ENCODE peak calls at places on chromosome 4, in four cellular contexts. M is left ventricle myocardium inferior, L is right cardiac atrium, H is mucosa of descending colon. J is an unnamed sample. For H3K9me3, the result is how much of the 10 kb centered on the place peaks cover.

GRCh38 chr4:17273047-17273446 is 238.8 kb downstream of the QDPR start:
- DNase-seq in M (no peak), L (no peak), H (no peak), J (no peak)

GRCh38 chr4:144648042-144648441 is 2.1 kb downstream of the HHIP start:
- DNase-seq in M (no peak), L (no peak), H (no peak), J (no peak)

GRCh38 chr4:150215601-150216000 is 137.4 kb downstream of the DCLK2 start:
- DNase-seq in M (no peak), L (no peak), H (no peak), J (no peak)

GRCh38 chr4:91436556-91436955 is 867.2 kb upstream of the GRID2 start:
- DNase-seq in M (no peak), L (no peak), H (no peak), J (no peak)

GRCh38 chr4:137694138-137694537 is 161.8 kb upstream of the PCDH18 start:
- DNase-seq in M (peak), L (peak), H (no peak), J (peak)

GRCh38 chr4:110287130-110287529 is 88.7 kb upstream of the ELOVL6 start:
- DNase-seq in M (no peak), L (no peak), H (no peak), J (no peak)

GRCh38 chr4:19167321-19167720 is 1084.4 kb upstream of the SLIT2 start:
- DNase-seq in M (no peak), L (no peak), H (no peak), J (no peak)

GRCh38 chr4:180657881-180658280 is 1585.3 kb upstream of the TENM3 start:
- DNase-seq in M (no peak), L (no peak), H (no peak), J (no peak)

GRCh38 chr4:161936625-161937133 is 227.1 kb downstream of the FSTL5 start:
- DNase-seq in M (no peak), L (no peak), H (no peak), J (no peak)

GRCh38 chr4:70624226-70624793 is 4.2 kb upstream of the ENAM start:
- DNase-seq in M (no peak), L (no peak), H (no peak), J (no peak)

GRCh38 chr4:72714482-72715279 is 145.7 kb upstream of the ADAMTS3 start:
- DNase-seq in M (no peak), L (no peak), H (no peak), J (no peak)

GRCh38 chr4:156915216-156915615 is 56.4 kb downstream of the PDGFC start:
- DNase-seq in M (no peak), L (no peak), H (peak), J (no peak)

GRCh38 chr4:2341261-2341841 is 77.1 kb downstream of the ZFYVE28 start:
- DNase-seq in M (no peak), L (no peak), H (no peak), J (no peak)

GRCh38 chr4:145680902-145681301 is 956 bp downstream of the C4orf51 start:
- DNase-seq in M (no peak), L (no peak), H (no peak), J (no peak)

GRCh38 chr4:182955411-182955810 is 38.2 kb upstream of the DCTD start:
- DNase-seq in M (no peak), L (no peak), H (no peak), J (no peak)

GRCh38 chr4:108622828-108623227 is 2.5 kb downstream of the RPL34 start:
- DNase-seq in M (no peak), L (no peak), H (no peak), J (no peak)

GRCh38 chr4:141858437-141858836 is 222.1 kb downstream of the IL15 start:
- DNase-seq in M (no peak), L (no peak), H (no peak), J (no peak)

GRCh38 chr4:126947536-126947935 is 685.2 kb upstream of the INTU start:
- DNase-seq in M (no peak), L (no peak), H (no peak), J (no peak)

GRCh38 chr4:85474818-85475630 is at the start of gene ARHGAP24:
- DNase-seq in M (peak), L (peak), H (peak), J (peak)

GRCh38 chr4:111773858-111774257 is 371.4 kb upstream of the FAM241A start:
- DNase-seq in M (no peak), L (no peak), H (peak), J (peak)

GRCh38 chr4:107930821-107931774 is at the start of gene CYP2U1:
- DNase-seq in M (peak), L (peak), H (peak), J (peak)

GRCh38 chr4:70531981-70532380 is 13.6 kb downstream of the AMTN start:
- DNase-seq in M (no peak), L (no peak), H (no peak), J (no peak)

GRCh38 chr4:107255596-107255995 is 219.5 kb upstream of the DKK2 start:
- DNase-seq in M (no peak), L (no peak), H (no peak), J (no peak)

GRCh38 chr4:108155373-108155772 is 13.4 kb downstream of the LEF1 start:
- DNase-seq in M (no peak), L (no peak), H (no peak), J (no peak)

GRCh38 chr4:143406523-143406922 is 69.8 kb downstream of the GAB1 start:
- DNase-seq in M (peak), L (peak), H (peak), J (peak)

GRCh38 chr4:143404555-143404954 is 67.9 kb downstream of the GAB1 start:
- DNase-seq in M (no peak), L (no peak), H (no peak), J (no peak)

GRCh38 chr4:143405197-143405730 is 68.6 kb downstream of the GAB1 start:
- DNase-seq in M (no peak), L (no peak), H (no peak), J (no peak)

GRCh38 chr4:143402776-143403550 is 66.3 kb downstream of the GAB1 start:
- DNase-seq in M (no peak), L (no peak), H (no peak), J (no peak)

GRCh38 chr4:143403551-143403816 is 66.8 kb downstream of the GAB1 start:
- DNase-seq in M (no peak), L (no peak), H (no peak), J (no peak)
- H3K9me3 ChIP-seq in M (under half), L (under half), H (under half), J (under half)

GRCh38 chr4:12495211-12495610 is 988.9 kb downstream of the RAB28 start:
- DNase-seq in M (no peak), L (no peak), H (no peak), J (no peak)

GRCh38 chr4:12499693-12500092 is 984.4 kb downstream of the RAB28 start:
- DNase-seq in M (no peak), L (no peak), H (peak), J (no peak)

GRCh38 chr4:12500409-12500808 is 983.7 kb downstream of the RAB28 start:
- DNase-seq in M (no peak), L (no peak), H (no peak), J (no peak)
- H3K9me3 ChIP-seq in M (under half), L (under half), H (under half), J (under half)

GRCh38 chr4:33493231-33493630 is 2751.1 kb downstream of the ARAP2 start:
- DNase-seq in M (no peak), L (no peak), H (no peak), J (no peak)
- H3K9me3 ChIP-seq in M (under half), L (under half), H (under half), J (under half)

DNA sequence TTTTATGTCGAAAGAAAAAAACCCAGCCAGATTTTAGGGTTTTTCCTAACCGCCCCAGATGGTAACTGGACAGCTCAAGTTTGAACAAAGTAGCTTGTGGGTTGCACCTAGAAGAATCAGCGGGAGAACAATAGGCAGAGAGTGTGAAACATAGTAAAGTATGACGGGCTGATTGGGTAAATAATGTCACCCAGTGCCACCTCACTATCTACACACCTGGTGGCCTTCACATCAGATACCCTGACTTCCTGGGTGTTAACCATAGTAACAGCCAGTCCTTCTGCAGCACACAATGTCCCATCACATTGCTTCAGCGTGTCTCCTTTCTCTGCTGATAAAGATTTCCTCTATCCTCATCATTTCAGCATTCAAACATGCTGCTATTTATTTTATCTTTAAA is 159.1 kb upstream of the HS3ST1 start:
- DNase-seq in M (no peak), L (no peak), H (no peak), J (no peak)
- H3K9me3 ChIP-seq in M (under half), L (under half), H (under half), J (under half)

GRCh38 chr4:95838192-95838591 is 1.7 kb upstream of the PDHA2 start:
- DNase-seq in M (peak), L (peak), H (no peak), J (no peak)
- H3K9me3 ChIP-seq in M (under half), L (under half), H (under half), J (under half)

DNA sequence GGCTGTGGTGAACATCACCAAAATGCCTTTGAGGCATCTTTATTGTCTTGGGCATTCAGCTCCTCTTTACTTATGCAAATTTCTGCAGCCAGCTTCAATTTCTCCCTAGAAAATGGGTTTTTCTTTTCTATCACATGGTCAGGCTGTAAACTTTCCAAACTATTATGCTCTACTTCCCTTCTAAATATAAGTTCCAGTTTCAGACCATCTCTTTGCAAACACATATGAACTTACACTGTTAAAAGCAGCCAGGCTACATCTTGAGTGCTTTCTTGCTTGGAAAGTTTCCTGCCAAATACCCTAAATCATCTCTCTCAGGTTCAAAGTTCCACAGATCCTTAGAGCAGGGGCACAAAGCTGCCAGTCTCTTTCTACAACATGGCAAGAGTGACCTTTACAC is 13.2 kb downstream of the SCLT1 start:
- DNase-seq in M (no peak), L (no peak), H (no peak), J (no peak)
- H3K9me3 ChIP-seq in M (under half), L (under half), H (under half), J (under half)

DNA sequence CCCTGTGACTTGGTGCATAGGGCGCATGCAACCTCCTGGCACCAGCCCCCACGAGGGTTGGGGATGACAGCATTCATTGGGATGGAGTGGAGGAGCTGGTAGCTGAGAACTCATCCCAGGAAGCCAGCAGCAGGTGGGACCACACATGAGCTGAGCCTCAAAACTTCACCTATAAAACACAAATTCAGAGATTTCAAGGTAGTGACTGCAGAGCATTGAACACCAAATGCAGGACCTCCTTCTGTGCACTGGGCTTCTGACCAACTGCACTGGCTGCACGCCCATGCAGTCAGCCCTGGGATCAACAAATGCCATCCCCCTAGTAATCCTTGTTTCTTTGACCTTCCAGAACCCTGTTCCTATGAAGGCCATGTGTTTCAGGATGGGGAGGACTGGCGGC is 197.8 kb downstream of the FRAS1 start:
- DNase-seq in M (no peak), L (no peak), H (no peak), J (no peak)
- H3K9me3 ChIP-seq in M (under half), L (under half), H (under half), J (under half)

DNA sequence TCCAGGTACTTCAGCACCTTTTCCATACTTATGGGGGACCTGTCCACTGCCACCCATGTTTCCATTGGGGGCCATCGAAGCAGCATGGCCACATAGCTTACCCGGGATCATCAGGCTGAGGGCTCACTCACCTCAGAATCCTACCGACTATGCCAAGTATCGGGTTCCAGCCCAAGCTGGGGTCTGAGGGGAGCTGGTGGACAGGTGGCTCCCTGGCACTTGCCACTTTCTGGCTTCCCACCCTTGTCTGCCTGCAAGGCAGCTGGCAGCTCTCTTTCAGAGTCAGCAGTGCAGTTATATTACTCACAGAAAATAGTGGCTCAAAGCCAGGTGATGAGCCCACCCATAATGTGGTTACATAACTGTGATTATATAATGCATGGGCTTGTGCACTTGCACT is 1153.8 kb downstream of the STIM2 start:
- DNase-seq in M (no peak), L (no peak), H (no peak), J (no peak)
- H3K9me3 ChIP-seq in M (under half), L (under half), H (under half), J (under half)

J was measured in uterus.